ENCODE peak calls at places on chromosomes 11 and 22, in eight cellular contexts. L is fibroblast of lung; S is RWPE1; H is ascending aorta; X is neural crest cell; Z is dorsolateral prefrontal cortex; R is CD4-positive, alpha-beta T cell; P is fibroblast of pulmonary artery. C is an unnamed sample.

GRCh38 chr11:11993814-11994213 is 14.6 kb downstream of the DKK3 start:
- DNase-seq in L (peak), S (peak), H (no peak), X (no peak), Z (peak), R (no peak), P (peak), C (no peak)

GRCh38 chr11:88282789-88283188 is 54.7 kb downstream of the CTSC start:
- DNase-seq in L (peak), S (no peak), H (no peak), X (no peak), Z (no peak), R (no peak), P (no peak), C (no peak)

GRCh38 chr22:49324527-49325491 is 502.9 kb downstream of the BRD1 start:
- DNase-seq in L (no peak), S (no peak), H (no peak), X (no peak), Z (no peak), R (no peak), P (no peak), C (no peak)

GRCh38 chr22:41935015-41935908 is 8.7 kb upstream of the TNFRSF13C start:
- DNase-seq in L (no peak), S (no peak), H (no peak), X (no peak), Z (peak), R (no peak), P (no peak), C (no peak)

GRCh38 chr11:45917286-45917622 is 423 bp downstream of the PEX16 start:
- DNase-seq in L (no peak), S (no peak), H (no peak), X (no peak), Z (no peak), R (no peak), P (no peak), C (no peak)

GRCh38 chr11:84384637-84385227 is 1098.6 kb upstream of the CCDC90B start:
- DNase-seq in L (peak), S (peak), H (no peak), X (peak), Z (peak), R (no peak), P (peak), C (peak)

GRCh38 chr11:126115253-126115540 is 52.5 kb upstream of the CDON start:
- DNase-seq in L (peak), S (no peak), H (no peak), X (no peak), Z (peak), R (no peak), P (peak), C (peak)

GRCh38 chr11:68979931-68980775 is 633 bp downstream of the MRGPRD start:
- DNase-seq in L (no peak), S (no peak), H (no peak), X (no peak), Z (no peak), R (no peak), P (no peak), C (no peak)

GRCh38 chr11:63999349-64000025 is 13.2 kb downstream of the OTUB1 start:
- DNase-seq in L (peak), S (peak), H (no peak), X (peak), Z (peak), R (peak), P (peak), C (peak)

GRCh38 chr22:27146871-27147591 is 489.6 kb downstream of the MIAT start:
- DNase-seq in L (no peak), S (no peak), H (no peak), X (no peak), Z (no peak), R (no peak), P (no peak), C (no peak)

GRCh38 chr22:27148886-27149470 is 491.6 kb downstream of the MIAT start:
- DNase-seq in L (no peak), S (no peak), H (no peak), X (no peak), Z (no peak), R (no peak), P (no peak), C (no peak)

GRCh38 chr22:27148025-27148424 is 490.6 kb downstream of the MIAT start:
- DNase-seq in L (no peak), S (no peak), H (no peak), X (no peak), Z (no peak), R (no peak), P (no peak), C (no peak)

GRCh38 chr22:27139935-27140493 is 482.6 kb downstream of the MIAT start:
- DNase-seq in L (peak), S (peak), H (no peak), X (no peak), Z (no peak), R (no peak), P (peak), C (peak)

DNA sequence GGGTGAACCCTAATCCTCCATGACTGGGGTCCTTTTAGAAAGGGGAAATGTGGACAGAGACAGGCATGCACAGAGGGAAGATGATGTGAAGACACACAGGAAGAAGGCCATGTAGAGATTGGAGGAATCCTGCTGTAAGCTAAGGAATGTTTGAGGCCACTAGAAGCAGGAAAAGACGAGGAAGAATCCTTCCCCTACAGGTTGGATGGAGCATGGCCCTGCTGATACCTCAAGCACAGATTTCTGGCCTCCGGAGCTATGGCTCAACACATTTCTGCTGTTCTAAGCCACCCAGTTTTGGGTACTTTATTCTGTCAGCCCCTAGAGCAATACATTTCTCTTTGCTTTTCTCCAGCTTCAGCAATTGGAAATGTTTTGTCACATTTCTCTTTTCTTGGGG is 487.0 kb downstream of the MIAT start:
- DNase-seq in L (no peak), S (no peak), H (no peak), X (no peak), Z (no peak), R (no peak), P (no peak), C (no peak)
- TF ChIP-seq CTCF in L (no peak), S (no peak), H (no peak), X (no peak), Z (no peak), R (no peak), P (peak), C (no peak)

GRCh38 chr11:118247041-118247440 is 5.1 kb downstream of the MPZL3 start:
- DNase-seq in L (no peak), S (no peak), H (no peak), X (no peak), Z (no peak), R (no peak), P (no peak), C (no peak)
- TF ChIP-seq CTCF in L (no peak), S (no peak), H (no peak), X (no peak), Z (no peak), R (no peak), P (no peak), C (no peak)

GRCh38 chr11:86906198-86906597 is 49.0 kb downstream of the FZD4 start:
- DNase-seq in L (no peak), S (no peak), H (no peak), X (no peak), Z (no peak), R (no peak), P (no peak), C (no peak)

GRCh38 chr11:86914836-86915519 is 40.2 kb downstream of the FZD4 start:
- DNase-seq in L (peak), S (no peak), H (no peak), X (no peak), Z (no peak), R (no peak), P (no peak), C (no peak)

GRCh38 chr11:86905252-86905651 is 49.9 kb downstream of the FZD4 start:
- DNase-seq in L (no peak), S (no peak), H (no peak), X (no peak), Z (no peak), R (no peak), P (no peak), C (no peak)

GRCh38 chr11:86912238-86912637 is 43.0 kb downstream of the FZD4 start:
- DNase-seq in L (no peak), S (no peak), H (no peak), X (no peak), Z (no peak), R (no peak), P (no peak), C (no peak)

DNA sequence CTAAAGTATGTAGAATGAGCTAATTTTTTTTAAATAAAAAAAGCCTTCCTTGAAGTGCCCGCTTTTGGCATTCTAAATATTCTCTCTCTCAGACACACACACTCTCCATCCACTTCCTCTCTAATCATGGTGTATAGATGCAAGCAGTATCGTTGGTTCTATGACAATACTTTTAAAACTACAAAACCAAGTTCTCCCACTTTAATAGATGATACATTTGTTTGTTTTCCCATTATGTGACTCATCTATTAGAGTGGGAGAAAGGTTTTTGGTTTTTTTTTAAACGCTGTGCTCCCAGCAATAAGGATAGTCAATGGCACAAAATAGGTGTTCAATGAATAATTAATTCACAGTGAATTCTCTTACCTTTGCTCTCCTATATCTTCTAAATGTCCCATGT is 44.6 kb downstream of the FZD4 start:
- DNase-seq in L (no peak), S (peak), H (no peak), X (no peak), Z (no peak), R (no peak), P (no peak), C (no peak)
- TF ChIP-seq CTCF in L (no peak), S (no peak), H (no peak), X (no peak), Z (no peak), R (no peak), P (no peak), C (no peak)

GRCh38 chr11:61183645-61184044 is 19.7 kb upstream of the PGA3 start:
- DNase-seq in L (no peak), S (no peak), H (no peak), X (no peak), Z (no peak), R (no peak), P (no peak), C (no peak)
- TF ChIP-seq CTCF in L (peak), S (no peak), H (no peak), X (peak), Z (no peak), R (no peak), P (no peak), C (no peak)

GRCh38 chr22:24027389-24027980 is 16.4 kb downstream of the CABIN1 start:
- DNase-seq in L (no peak), S (no peak), H (no peak), X (no peak), Z (no peak), R (no peak), P (no peak), C (no peak)
- TF ChIP-seq CTCF in L (no peak), S (no peak), H (no peak), X (no peak), Z (no peak), R (no peak), P (no peak), C (no peak)

C was measured in thoracic aorta.